ENCODE peak calls at places on chromosomes 2 and 18, in ten cellular contexts. Q is NCI-H1436; X is right atrium auricular region; Z is activated T-cell treated with anti-CD3 and anti-CD28 coated beads, Interleukin-2, amount 50 U/mL, for 1 hour; K is HCEC 1CT; T is AG08396; Y is Kasumi-1; G is mesothelial cell of epicardium; C is kidney glomerular epithelial cell; N is foreskin melanocyte. A is an unnamed sample.

GRCh38 chr2:138722316-138722715 is 57.9 kb downstream of the NXPH2 start:
- DNase-seq in N (no peak), Q (no peak), X (no peak), Y (no peak), G (no peak), C (peak; percentile 10), K (no peak), T (no peak), Z (no peak), A (no peak)

GRCh38 chr18:79533591-79533990 is 137.9 kb downstream of the NFATC1 start:
- DNase-seq in T (no peak), X (no peak), G (no peak), Q (no peak), K (no peak), Y (no peak), C (no peak), N (no peak), Z (peak; percentile 11), A (no peak)

GRCh38 chr2:156511803-156512202 is 75.6 kb downstream of the GPD2 start:
- DNase-seq in C (no peak), G (no peak), Z (no peak), T (no peak), N (no peak), K (no peak), X (no peak), Y (no peak), Q (no peak), A (no peak)

GRCh38 chr2:8586397-8587051 is 95.3 kb upstream of the ID2 start:
- DNase-seq in C (no peak), Z (no peak), K (no peak), G (no peak), T (no peak), N (no peak), Q (no peak), Y (no peak), X (no peak), A (no peak)

GRCh38 chr2:205858781-205859478 is 176.6 kb downstream of the NRP2 start:
- DNase-seq in Y (no peak), Q (no peak), N (no peak), X (peak; percentile 70), G (no peak), K (no peak), Z (no peak), T (peak; percentile 63), C (peak; percentile 44), A (no peak)

GRCh38 chr2:201909961-201910361 is 103.6 kb downstream of the CDK15 start:
- DNase-seq in T (peak; percentile 55), Q (no peak), G (no peak), K (peak; percentile 60), Y (peak; percentile 65), Z (no peak), N (no peak), C (peak; percentile 25), X (no peak), A (no peak)

GRCh38 chr2:148165975-148166374 is 145.1 kb downstream of the MBD5 start:
- DNase-seq in Q (no peak), G (no peak), C (no peak), T (no peak), Y (no peak), X (no peak), N (no peak), Z (no peak), K (no peak), A (no peak)

GRCh38 chr2:132582360-132582759 is 87.6 kb downstream of the LYPD1 start:
- DNase-seq in T (peak; percentile 35), K (no peak), Q (no peak), N (no peak), Z (no peak), X (peak; percentile 54), Y (no peak), G (no peak), C (no peak), A (no peak)

GRCh38 chr2:25692737-25693445 is 19.5 kb upstream of the DTNB start:
- DNase-seq in X (no peak), Q (no peak), C (no peak), Y (no peak), T (no peak), Z (no peak), K (no peak), N (peak; percentile 65), G (no peak), A (no peak)

GRCh38 chr2:38076710-38077430 is 919 bp upstream of the CYP1B1 start:
- DNase-seq in G (peak; percentile 73), Q (peak; percentile 29), N (peak; percentile 77), X (peak; percentile 85), T (peak; percentile 93), K (peak; percentile 77), Z (no peak), Y (no peak), C (peak; percentile 63), A (peak; percentile 66)

GRCh38 chr2:96856776-96857673 is 791 bp downstream of the ANKRD39 start:
- DNase-seq in G (no peak), Y (no peak), T (no peak), Q (no peak), C (no peak), Z (peak; percentile 38), K (no peak), N (no peak), X (no peak), A (peak; percentile 47)

GRCh38 chr2:27185331-27186026 is 26.4 kb upstream of the ATRAID start:
- DNase-seq in T (no peak), C (no peak), N (peak; percentile 76), Y (peak; percentile 62), Z (no peak), G (no peak), X (peak; percentile 75), Q (no peak), K (peak; percentile 40), A (no peak)

GRCh38 chr2:30628341-30628740 is 178.9 kb downstream of the CAPN13 start:
- DNase-seq in K (no peak), T (no peak), N (no peak), G (no peak), Q (no peak), X (no peak), C (peak; percentile 87), Y (no peak), Z (no peak), A (no peak)

GRCh38 chr2:234060236-234060635 is 9.7 kb downstream of the SPP2 start:
- DNase-seq in K (no peak), G (no peak), Q (no peak), X (no peak), Z (no peak), C (no peak), N (no peak), T (no peak), Y (no peak), A (no peak)

GRCh38 chr2:149180226-149180875 is 141.9 kb downstream of the LYPD6B start:
- DNase-seq in K (no peak), Y (no peak), N (no peak), Q (no peak), Z (no peak), X (no peak), G (no peak), C (no peak), T (no peak), A (no peak)

GRCh38 chr2:128504242-128505149 is 185.8 kb upstream of the HS6ST1 start:
- DNase-seq in T (no peak), C (no peak), K (no peak), G (no peak), N (no peak), Q (no peak), X (no peak), Y (no peak), Z (no peak), A (no peak)

GRCh38 chr2:207926133-207927076 is 98.9 kb downstream of the PLEKHM3 start:
- DNase-seq in N (no peak), X (peak; percentile 79), T (peak; percentile 83), K (peak; percentile 66), G (no peak), Z (no peak), Y (no peak), C (peak; percentile 28), Q (no peak), A (no peak)

GRCh38 chr2:62344472-62344871 is 148.6 kb downstream of the B3GNT2 start:
- DNase-seq in G (no peak), K (no peak), C (peak; percentile 78), Z (no peak), X (no peak), Y (no peak), N (no peak), T (no peak), Q (no peak), A (no peak)

GRCh38 chr2:84904717-84905174 is 710 bp upstream of the TMSB10 start:
- DNase-seq in Z (peak; percentile 51), X (peak; percentile 95), C (no peak), Q (no peak), N (no peak), K (peak; percentile 68), T (peak; percentile 60), G (no peak), Y (peak; percentile 34), A (peak; percentile 76)

A was measured in NCI-H2227 treated with DMSO at 0.1 percent for 48 hours.